ENCODE peak calls at places on chromosomes 7 and 10, in ten cellular contexts. E, G, Y, X, Z, V, O, F, I and A are unnamed samples.
A peak's percentile ranks its signal among the peaks of the same experiment; 100 is the strongest.

GRCh38 chr10:72800000-72800740 is 93.4 kb upstream of the OIT3 start:
- DNase-seq in Z (no peak), V (no peak), E (no peak), G (no peak), I (no peak), F (no peak), X (peak; percentile 46), Y (no peak), O (no peak), A (no peak)

GRCh38 chr10:97543025-97543546 is 29.5 kb upstream of the ANKRD2 start:
- DNase-seq in G (peak; percentile 54), E (peak; percentile 85), V (peak; percentile 64), I (no peak), Y (peak; percentile 78), O (no peak), F (peak; percentile 87), Z (peak; percentile 90), X (no peak), A (peak; percentile 76)

GRCh38 chr10:122344741-122345258 is 29.7 kb upstream of the PLEKHA1 start:
- DNase-seq in E (peak; percentile 64), I (no peak), O (no peak), F (no peak), G (peak; percentile 45), X (no peak), Y (peak; percentile 31), Z (no peak), V (no peak), A (no peak)

GRCh38 chr10:79178614-79179403 is 110.0 kb downstream of the ZMIZ1 start:
- DNase-seq in Z (no peak), I (no peak), Y (no peak), G (no peak), E (peak; percentile 71), V (no peak), F (no peak), O (no peak), X (no peak), A (no peak)

GRCh38 chr10:125734148-125734547 is 14.6 kb downstream of the EDRF1 start:
- DNase-seq in E (no peak), O (no peak), F (no peak), Y (no peak), G (no peak), X (no peak), Z (no peak), I (no peak), V (no peak), A (no peak)

GRCh38 chr7:103388469-103389140 is 41.2 kb downstream of the PSMC2 start:
- DNase-seq in F (no peak), E (peak; percentile 45), V (no peak), Y (peak; percentile 22), O (no peak), X (no peak), G (no peak), I (no peak), Z (no peak), A (no peak)

GRCh38 chr7:71272509-71273214 is 140.7 kb downstream of the GALNT17 start:
- DNase-seq in Y (no peak), F (no peak), Z (no peak), V (no peak), G (no peak), I (no peak), O (no peak), E (no peak), X (no peak), A (no peak)

GRCh38 chr7:140121321-140121720 is 55.5 kb downstream of the KDM7A start:
- DNase-seq in Z (no peak), G (no peak), I (no peak), X (no peak), E (no peak), O (no peak), Y (no peak), V (no peak), F (no peak), A (no peak)

GRCh38 chr10:119786117-119786769 is 60.4 kb downstream of the INPP5F start:
- DNase-seq in E (peak; percentile 64), I (no peak), X (no peak), G (no peak), F (no peak), Z (no peak), O (peak; percentile 65), Y (no peak), V (no peak), A (no peak)

GRCh38 chr7:123502216-123502615 is 32.2 kb downstream of the IQUB start:
- DNase-seq in F (no peak), Y (no peak), V (no peak), O (no peak), G (no peak), X (peak; percentile 89), I (no peak), Z (no peak), E (no peak), A (no peak)

GRCh38 chr7:154858836-154859537 is 143.9 kb downstream of the PAXIP1 start:
- DNase-seq in E (no peak), Z (peak; percentile 61), Y (no peak), V (no peak), F (no peak), I (no peak), X (no peak), G (no peak), O (no peak), A (peak; percentile 60)

GRCh38 chr10:97612386-97612785 is 20.9 kb downstream of the MORN4 start:
- DNase-seq in E (peak; percentile 56), I (no peak), O (peak; percentile 51), Z (no peak), F (no peak), Y (no peak), X (peak; percentile 56), V (no peak), G (no peak), A (no peak)

DNA sequence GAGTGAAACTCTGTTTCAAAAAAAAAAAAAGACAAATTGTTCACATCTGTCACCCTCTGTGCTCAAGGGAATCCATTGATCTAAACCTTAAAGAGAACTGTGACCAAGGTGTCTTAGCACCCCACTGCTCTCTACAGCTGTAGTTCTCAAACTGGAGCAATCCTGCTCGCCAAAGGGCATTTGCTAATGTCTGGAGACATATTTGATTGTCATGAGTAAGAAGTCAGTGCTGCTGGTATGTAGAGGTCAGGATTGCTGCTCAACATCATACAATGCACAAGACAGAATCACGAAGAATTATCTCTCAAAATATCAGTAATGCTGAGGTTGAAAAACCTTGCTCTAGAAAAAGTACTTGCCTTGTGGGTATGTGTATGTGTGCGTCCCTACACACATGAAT is 30.0 kb downstream of the ABLIM1 start:
- DNase-seq in Y (no peak), V (no peak), G (no peak), Z (no peak), X (no peak), E (no peak), O (no peak), I (no peak), F (no peak), A (no peak)
- H3K4me1 ChIP-seq in Y (no peaks in the 10 kb centered on the region), V (peaks cover 50% of the 10 kb centered on the region), G (peaks cover 33% of the 10 kb centered on the region), Z (peaks cover 48% of the 10 kb centered on the region), X (peaks cover 35% of the 10 kb centered on the region), E (peaks cover 22% of the 10 kb centered on the region), O (peaks cover 9% of the 10 kb centered on the region), I (peaks cover 12% of the 10 kb centered on the region), F (peaks cover 20% of the 10 kb centered on the region), A (peaks cover 31% of the 10 kb centered on the region)

DNA sequence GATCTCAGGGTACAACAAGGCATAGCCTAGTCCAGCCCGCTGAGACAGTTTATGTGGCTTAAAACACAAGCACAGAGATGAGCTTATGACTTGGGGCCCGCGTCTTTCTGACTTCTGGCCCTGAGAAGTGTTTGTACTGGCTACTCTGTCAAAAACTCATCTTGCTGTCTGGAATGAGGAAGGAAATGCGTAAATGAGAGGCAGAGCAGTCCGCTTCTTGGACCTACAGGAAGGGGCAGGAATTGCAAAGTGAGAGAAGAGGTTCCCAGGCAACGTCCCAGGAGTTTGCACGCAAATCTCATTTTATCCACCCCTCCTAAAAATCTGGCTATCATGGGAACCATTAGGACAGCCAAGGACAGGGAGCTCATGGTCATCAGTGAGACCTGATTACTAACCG is 5.5 kb downstream of the ANXA11 start:
- DNase-seq in X (no peak), F (peak; percentile 49), Z (no peak), G (peak; percentile 52), V (no peak), O (no peak), I (no peak), Y (no peak), E (peak; percentile 63), A (no peak)
- H3K4me1 ChIP-seq in X (peaks cover 5% of the 10 kb centered on the region), F (peaks cover 89% of the 10 kb centered on the region), Z (peaks cover 93% of the 10 kb centered on the region), G (peaks cover 90% of the 10 kb centered on the region), V (peaks cover 94% of the 10 kb centered on the region), O (peaks cover 10% of the 10 kb centered on the region), I (peaks cover 86% of the 10 kb centered on the region), Y (peaks cover 4% of the 10 kb centered on the region), E (peaks cover 63% of the 10 kb centered on the region), A (peaks cover 95% of the 10 kb centered on the region)

GRCh38 chr10:22341190-22341935 is 3.9 kb upstream of the SPAG6 start:
- DNase-seq in F (no peak), X (no peak), Y (no peak), I (no peak), V (no peak), O (peak; percentile 53), E (peak; percentile 17), Z (no peak), G (no peak), A (no peak)
- H3K4me1 ChIP-seq in F (peaks cover 23% of the 10 kb centered on the region), X (peaks cover 45% of the 10 kb centered on the region), Y (no peaks in the 10 kb centered on the region), I (peaks cover 12% of the 10 kb centered on the region), V (peaks cover 25% of the 10 kb centered on the region), O (peaks cover 4% of the 10 kb centered on the region), E (peaks cover 17% of the 10 kb centered on the region), Z (peaks cover 29% of the 10 kb centered on the region), G (peaks cover 26% of the 10 kb centered on the region), A (peaks cover 3% of the 10 kb centered on the region)

GRCh38 chr10:74589226-74589673 is 237.2 kb upstream of the KAT6B start:
- DNase-seq in Y (peak; percentile 86), G (peak; percentile 77), Z (peak; percentile 94), X (peak; percentile 96), I (peak; percentile 97), V (peak; percentile 74), F (peak; percentile 62), E (peak; percentile 74), O (no peak), A (peak; percentile 72)

GRCh38 chr10:74587109-74587508 is 239.3 kb upstream of the KAT6B start:
- DNase-seq in F (no peak), X (no peak), V (no peak), Z (no peak), I (no peak), Y (no peak), G (no peak), E (no peak), O (no peak), A (no peak)

GRCh38 chr10:74586088-74586585 is 240.3 kb upstream of the KAT6B start:
- DNase-seq in G (no peak), I (peak; percentile 59), O (no peak), F (no peak), V (no peak), Z (no peak), X (no peak), E (no peak), Y (no peak), A (no peak)

DNA sequence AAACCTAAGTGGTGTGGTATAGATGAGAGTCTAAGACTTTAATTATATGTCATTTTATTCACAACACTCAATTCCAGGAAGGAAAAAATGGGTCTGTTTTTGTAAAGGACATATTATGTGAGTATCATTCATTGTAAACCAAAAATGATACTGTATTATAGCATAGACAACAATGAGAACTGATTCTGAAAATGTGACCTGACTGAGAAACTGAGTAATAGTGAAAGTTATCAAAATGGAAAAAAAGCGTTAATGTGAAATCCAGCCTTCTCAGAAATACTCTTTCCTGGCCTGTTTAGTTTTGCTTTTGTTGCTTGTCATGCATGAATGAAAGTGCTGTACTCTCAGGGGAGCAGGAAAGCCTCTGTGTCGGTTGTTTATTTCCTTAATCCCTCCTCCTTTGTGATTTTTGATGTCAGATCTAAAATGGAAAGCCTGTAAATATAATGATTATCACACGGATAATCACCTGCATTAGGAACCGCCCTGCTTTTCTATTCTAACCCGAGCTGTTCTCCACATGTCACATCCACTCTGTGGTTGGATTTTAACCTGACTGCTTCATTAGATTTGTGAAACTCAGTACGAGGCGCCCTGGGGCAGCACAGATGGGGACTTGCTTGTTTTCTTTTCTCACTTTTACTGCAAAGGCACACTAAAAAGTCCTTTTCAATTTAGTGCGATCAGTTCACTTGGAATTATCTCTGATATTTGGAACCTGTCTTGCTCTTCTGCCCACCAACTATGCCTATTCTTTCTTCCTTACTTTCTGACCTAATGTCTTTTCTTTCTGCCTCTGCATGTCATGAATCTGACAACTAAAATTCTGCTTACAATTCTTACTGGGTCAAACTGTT is 240.9 kb upstream of the KAT6B start:
- DNase-seq in V (no peak), O (no peak), F (no peak), I (peak; percentile 52), X (peak; percentile 91), E (no peak), Y (no peak), G (no peak), Z (no peak), A (no peak)
- H3K4me1 ChIP-seq in V (peaks cover 53% of the 10 kb centered on the region), O (no peaks in the 10 kb centered on the region), F (peaks cover 48% of the 10 kb centered on the region), I (peaks cover 47% of the 10 kb centered on the region), X (peaks cover 36% of the 10 kb centered on the region), E (peaks cover 28% of the 10 kb centered on the region), Y (no peaks in the 10 kb centered on the region), G (peaks cover 12% of the 10 kb centered on the region), Z (peaks cover 55% of the 10 kb centered on the region), A (peaks cover 30% of the 10 kb centered on the region)